ENCODE peak calls at places on chromosomes 6 and 20, in four cellular contexts. M is progenitor cell of endocrine pancreas, X is mesothelial cell of epicardium, Y is HepG2. W is an unnamed sample.

GRCh38 chr20:58852559-58853271 is at the start of gene GNAS:
- DNase-seq in M (peak), X (peak), Y (peak), W (peak)

GRCh38 chr20:1033751-1034419 is 31.8 kb upstream of the RSPO4 start:
- DNase-seq in M (no peak), X (no peak), Y (no peak), W (no peak)

GRCh38 chr6:138959521-138959920 is 28.5 kb downstream of the REPS1 start:
- DNase-seq in M (no peak), X (no peak), Y (no peak), W (no peak)

GRCh38 chr6:84669945-84670344 is 94.5 kb downstream of the TBX18 start:
- DNase-seq in M (no peak), X (no peak), Y (no peak), W (no peak)

GRCh38 chr6:13813621-13814175 is 659 bp downstream of the MCUR1 start:
- DNase-seq in M (no peak), X (peak), Y (peak), W (peak)

GRCh38 chr6:145891126-145891525 is 73.0 kb downstream of the SHPRH start:
- DNase-seq in M (no peak), X (no peak), Y (peak), W (no peak)

GRCh38 chr6:36025260-36025931 is 955 bp upstream of the SLC26A8 start:
- DNase-seq in M (no peak), X (no peak), Y (no peak), W (no peak)

GRCh38 chr20:20440473-20440872 is 72.6 kb downstream of the INSM1 start:
- DNase-seq in M (no peak), X (no peak), Y (no peak), W (no peak)

GRCh38 chr6:46796842-46797241 is 3.7 kb downstream of the MEP1A start:
- DNase-seq in M (no peak), X (no peak), Y (no peak), W (no peak)

GRCh38 chr6:50113114-50113857 is 63.6 kb upstream of the DEFB112 start:
- DNase-seq in M (no peak), X (no peak), Y (no peak), W (no peak)

GRCh38 chr6:136967874-136968752 is 46.0 kb downstream of the SLC35D3 start:
- DNase-seq in M (peak), X (peak), Y (peak), W (peak)

GRCh38 chr20:15818651-15819071 is 754.6 kb downstream of the KIF16B start:
- DNase-seq in M (no peak), X (no peak), Y (peak), W (no peak)

GRCh38 chr6:11865926-11866325 is 87.3 kb upstream of the ADTRP start:
- DNase-seq in M (no peak), X (no peak), Y (no peak), W (no peak)

GRCh38 chr20:10671850-10672578 is 1.8 kb downstream of the JAG1 start:
- DNase-seq in M (peak), X (no peak), Y (no peak), W (no peak)

GRCh38 chr20:63573739-63574131 is 304 bp downstream of the HELZ2 start:
- DNase-seq in M (no peak), X (no peak), Y (no peak), W (no peak)

GRCh38 chr20:48691523-48691922 is 136.3 kb downstream of the PREX1 start:
- DNase-seq in M (no peak), X (no peak), Y (no peak), W (no peak)

GRCh38 chr6:43718387-43719105 is 31.0 kb upstream of the MRPS18A start:
- DNase-seq in M (no peak), X (no peak), Y (peak), W (no peak)

GRCh38 chr6:163579880-163580295 is 165.4 kb downstream of the QKI start:
- DNase-seq in M (no peak), X (no peak), Y (no peak), W (no peak)

GRCh38 chr20:58131581-58132142 is 96.8 kb downstream of the ANKRD60 start:
- DNase-seq in M (no peak), X (no peak), Y (peak), W (no peak)

GRCh38 chr6:85865665-85866372 is 223.1 kb upstream of the SYNCRIP start:
- DNase-seq in M (no peak), X (no peak), Y (peak), W (no peak)

GRCh38 chr6:168737481-168737880 is 296.5 kb downstream of the SMOC2 start:
- DNase-seq in M (no peak), X (no peak), Y (peak), W (no peak)

GRCh38 chr20:17443326-17443858 is 87.8 kb downstream of the BFSP1 start:
- DNase-seq in M (no peak), X (no peak), Y (no peak), W (no peak)

GRCh38 chr6:125598422-125598821 is 151.0 kb upstream of the HEY2 start:
- DNase-seq in M (no peak), X (no peak), Y (no peak), W (no peak)

GRCh38 chr6:121523628-121524027 is 88.2 kb downstream of the GJA1 start:
- DNase-seq in M (no peak), X (no peak), Y (no peak), W (no peak)

GRCh38 chr6:137866200-137866913 is 702 bp upstream of the TNFAIP3 start:
- DNase-seq in M (peak), X (no peak), Y (no peak), W (no peak)

GRCh38 chr20:41643504-41643938 is 25.3 kb upstream of the CHD6 start:
- DNase-seq in M (no peak), X (no peak), Y (peak), W (no peak)

GRCh38 chr20:19867074-19867473 is 109.0 kb downstream of the RIN2 start:
- DNase-seq in M (no peak), X (no peak), Y (no peak), W (no peak)

GRCh38 chr6:3304500-3305215 is 45.9 kb downstream of the PSMG4 start:
- DNase-seq in M (no peak), X (no peak), Y (no peak), W (no peak)

GRCh38 chr6:163825033-163825432 is 410.5 kb downstream of the QKI start:
- DNase-seq in M (no peak), X (no peak), Y (no peak), W (no peak)

DNA sequence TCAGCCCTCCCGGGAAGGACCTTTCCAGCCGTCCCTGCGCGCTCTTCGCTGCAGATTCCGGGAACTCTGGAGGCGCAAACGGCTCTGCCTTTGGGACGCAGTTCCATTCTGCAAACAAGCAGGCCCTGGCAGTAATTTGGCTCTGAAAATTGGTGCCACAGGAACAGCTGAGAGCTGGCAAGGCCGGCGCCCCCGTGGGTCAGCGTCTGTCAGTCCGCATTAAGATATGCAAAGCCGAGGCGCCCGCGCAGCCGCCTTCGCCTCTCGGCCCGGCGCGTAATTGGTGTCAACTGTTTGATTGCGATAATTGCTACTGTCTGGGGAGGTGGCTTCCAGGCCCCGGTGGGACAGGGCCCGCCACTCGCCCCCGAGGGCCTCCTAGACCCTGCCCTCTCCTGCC is 73.6 kb downstream of the NCR2 start:
- DNase-seq in M (no peak), X (no peak), Y (no peak), W (no peak)
- TF ChIP-seq CTCF in M (no peak), X (no peak), Y (no peak), W (no peak)

DNA sequence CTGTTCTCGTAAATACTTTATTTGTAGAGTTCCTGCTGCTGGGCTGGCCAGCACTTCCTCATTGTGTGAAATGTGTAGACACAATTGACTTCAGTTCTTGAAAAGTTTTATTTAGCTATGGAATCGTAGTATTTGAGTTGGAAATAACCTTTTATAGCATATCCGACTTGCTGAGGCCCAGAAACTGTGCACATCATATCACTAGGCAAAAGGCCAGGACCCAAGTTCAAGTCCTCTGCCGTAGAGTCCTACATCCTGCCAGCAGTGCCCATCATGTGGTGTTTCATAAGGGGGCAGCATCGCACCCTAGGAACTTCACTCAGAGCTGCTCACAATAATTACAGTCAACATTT is 207.7 kb upstream of the SNX9 start:
- DNase-seq in M (no peak), X (no peak), Y (no peak), W (no peak)
- TF ChIP-seq CTCF in M (no peak), X (no peak), Y (peak), W (peak)

DNA sequence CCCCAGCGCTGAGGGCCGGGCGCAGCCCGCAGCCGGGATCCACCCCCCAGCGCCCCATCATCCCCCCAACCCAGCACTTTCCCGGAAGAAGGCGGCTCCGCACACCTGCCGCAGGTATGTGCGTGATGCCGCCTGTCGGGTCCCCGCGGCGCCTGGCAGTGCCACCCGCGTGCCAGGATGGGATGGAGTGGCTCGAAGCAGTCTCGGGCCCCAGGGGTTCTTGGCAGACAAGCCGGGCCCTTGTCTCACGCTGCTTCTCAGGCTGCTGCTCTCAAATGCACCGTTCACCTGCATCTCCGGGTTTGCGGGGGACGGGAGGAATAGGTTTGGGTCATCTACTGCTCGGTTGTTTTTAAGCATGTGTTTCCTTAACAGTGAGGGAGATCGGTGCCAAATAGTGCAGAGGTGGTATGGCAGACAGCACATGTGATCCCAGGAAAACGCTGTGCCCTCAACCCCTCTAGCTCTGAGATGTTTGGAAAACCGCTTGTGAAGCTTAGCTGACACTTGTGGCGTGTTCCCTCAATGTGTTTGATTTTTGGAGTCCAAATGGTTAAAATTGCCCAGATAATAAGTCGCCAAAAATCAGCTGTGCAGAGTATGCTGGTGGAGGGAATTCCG is 847 bp downstream of the MYLIP start:
- DNase-seq in M (no peak), X (peak), Y (no peak), W (no peak)
- TF ChIP-seq CTCF in M (no peak), X (no peak), Y (no peak), W (no peak)

GRCh38 chr6:74343804-74344203 is 647.8 kb downstream of the CD109 start:
- DNase-seq in M (no peak), X (no peak), Y (peak), W (no peak)
- TF ChIP-seq CTCF in M (peak), X (peak), Y (peak), W (no peak)

DNA sequence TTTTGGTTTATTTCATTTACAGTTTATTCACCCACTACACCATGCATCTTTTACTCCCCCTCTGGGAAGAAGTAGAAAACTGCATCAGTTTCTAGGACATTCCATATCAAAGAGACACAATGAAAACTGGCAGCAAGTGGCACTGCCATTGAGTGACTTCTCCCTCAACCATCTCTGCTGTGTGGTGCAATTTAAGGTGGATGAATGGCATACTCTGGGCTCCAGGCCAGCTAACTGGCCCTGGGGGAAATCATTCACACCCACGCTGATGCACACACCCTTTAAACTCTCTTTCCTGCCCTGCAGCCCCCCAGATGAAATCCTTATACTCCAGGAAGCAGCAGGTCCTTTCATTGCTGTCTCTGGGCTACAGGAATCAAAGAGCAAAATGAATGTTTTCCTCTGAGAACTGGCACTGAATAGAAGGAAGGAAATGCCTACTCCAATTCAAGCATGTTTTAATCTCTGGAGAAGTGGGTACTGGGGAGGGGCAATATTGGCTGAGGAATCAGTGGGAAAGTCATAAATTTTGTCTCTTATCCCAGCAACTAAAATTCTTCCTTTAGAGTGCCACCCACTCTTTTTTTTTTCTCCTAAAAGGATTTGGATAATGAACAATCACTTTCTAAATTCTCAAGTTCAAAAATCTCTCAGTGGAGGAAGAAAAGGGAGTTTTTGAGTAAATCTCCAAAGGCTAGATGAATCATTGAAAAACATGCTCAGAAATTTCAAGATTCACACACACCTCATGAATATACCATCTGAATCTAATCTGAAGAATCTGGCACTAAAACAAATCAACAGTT is 16.9 kb upstream of the RFPL4B start:
- DNase-seq in M (no peak), X (no peak), Y (no peak), W (no peak)
- TF ChIP-seq CTCF in M (no peak), X (no peak), Y (no peak), W (no peak)

GRCh38 chr20:37836926-37837325 is 66.0 kb upstream of the VSTM2L start:
- DNase-seq in M (no peak), X (no peak), Y (no peak), W (no peak)

GRCh38 chr20:37838769-37839431 is 64.0 kb upstream of the VSTM2L start:
- DNase-seq in M (no peak), X (no peak), Y (no peak), W (no peak)

GRCh38 chr20:37837934-37838333 is 65.0 kb upstream of the VSTM2L start:
- DNase-seq in M (no peak), X (no peak), Y (no peak), W (no peak)

GRCh38 chr20:37828584-37829527 is 74.1 kb upstream of the VSTM2L start:
- DNase-seq in M (no peak), X (no peak), Y (no peak), W (no peak)

DNA sequence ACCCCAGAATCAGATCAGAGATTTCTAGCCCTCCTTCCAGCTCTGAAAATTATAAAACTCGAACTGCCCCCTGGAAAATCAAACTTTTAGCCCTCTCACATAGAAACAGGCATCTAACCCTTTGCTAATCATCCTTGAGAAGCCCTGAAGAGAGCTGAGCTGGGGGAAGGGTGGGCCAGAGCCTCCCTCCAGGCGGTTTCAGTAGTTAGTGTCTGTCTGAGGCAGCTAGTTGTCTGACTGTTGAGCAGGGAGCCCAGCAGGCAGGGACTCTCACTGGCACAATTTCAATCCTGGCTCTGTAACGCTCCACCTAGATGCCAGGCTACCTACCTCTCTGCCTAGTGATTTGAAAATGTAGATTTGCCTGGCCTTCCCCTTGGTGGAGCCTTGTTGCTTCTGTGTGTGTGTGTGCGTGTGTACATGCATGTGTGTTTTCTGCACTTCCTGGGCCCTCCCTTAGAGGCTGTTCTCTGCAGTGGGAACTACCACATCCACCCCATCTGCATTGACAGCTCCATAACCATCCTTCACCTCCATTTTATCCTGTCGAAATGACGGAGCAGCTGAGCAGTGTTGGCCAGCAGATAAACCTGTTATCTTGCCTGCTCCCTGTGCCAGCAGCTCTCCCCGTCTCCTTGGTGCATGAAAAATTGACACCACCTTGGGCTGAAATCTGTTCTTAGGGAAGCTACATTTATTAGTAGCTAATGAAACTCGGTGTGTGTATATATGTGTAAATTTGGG is 69.6 kb upstream of the VSTM2L start:
- DNase-seq in M (no peak), X (no peak), Y (no peak), W (no peak)
- TF ChIP-seq CTCF in M (no peak), X (no peak), Y (no peak), W (no peak)